ENCODE peak calls at places on chromosomes 6 and 20, in nine cellular contexts. K, P, O, U, M, D, L, V and R are unnamed samples.

GRCh38 chr6:35260642-35261570 is 1.4 kb downstream of the ZNF76 start:
- DNase-seq in K (no peak), P (no peak), O (no peak), U (no peak), M (no peak), D (no peak), L (no peak), V (no peak), R (peak)

GRCh38 chr20:55580475-55580874 is 424.8 kb downstream of the CBLN4 start:
- DNase-seq in K (no peak), P (no peak), O (no peak), U (no peak), M (no peak), D (no peak), L (no peak), V (no peak), R (no peak)

GRCh38 chr6:104940238-104940880 is 16.5 kb upstream of the LIN28B start:
- DNase-seq in K (peak), P (no peak), O (no peak), U (no peak), M (no peak), D (no peak), L (no peak), V (peak), R (no peak)

GRCh38 chr6:86744048-86744447 is 193.3 kb upstream of the HTR1E start:
- DNase-seq in K (no peak), P (no peak), O (no peak), U (no peak), M (no peak), D (no peak), L (no peak), V (no peak), R (no peak)

GRCh38 chr6:127869772-127870404 is 31.0 kb downstream of the THEMIS start:
- DNase-seq in K (no peak), P (no peak), O (peak), U (no peak), M (no peak), D (no peak), L (no peak), V (no peak), R (no peak)

GRCh38 chr6:42864602-42865001 is 14.8 kb upstream of the RPL7L1 start:
- DNase-seq in K (no peak), P (no peak), O (no peak), U (no peak), M (no peak), D (no peak), L (no peak), V (no peak), R (no peak)

GRCh38 chr6:105593805-105594231 is 190.9 kb upstream of the PREP start:
- DNase-seq in K (no peak), P (no peak), O (no peak), U (no peak), M (no peak), D (no peak), L (no peak), V (no peak), R (no peak)

GRCh38 chr6:41599836-41600445 is 38.3 kb upstream of the MDFI start:
- DNase-seq in K (no peak), P (no peak), O (no peak), U (no peak), M (no peak), D (no peak), L (no peak), V (no peak), R (no peak)

GRCh38 chr6:75896526-75896925 is 147.5 kb downstream of the MYO6 start:
- DNase-seq in K (no peak), P (no peak), O (no peak), U (no peak), M (no peak), D (no peak), L (no peak), V (no peak), R (no peak)

GRCh38 chr6:163288066-163288465 is 126.5 kb upstream of the QKI start:
- DNase-seq in K (no peak), P (no peak), O (no peak), U (no peak), M (no peak), D (no peak), L (no peak), V (no peak), R (no peak)

GRCh38 chr20:25053207-25054132 is 4.5 kb downstream of the ACSS1 start:
- DNase-seq in K (no peak), P (no peak), O (peak), U (no peak), M (no peak), D (no peak), L (peak), V (no peak), R (peak)

GRCh38 chr6:10248378-10248843 is 166.5 kb downstream of the TFAP2A start:
- DNase-seq in K (no peak), P (no peak), O (no peak), U (no peak), M (no peak), D (no peak), L (peak), V (no peak), R (no peak)

GRCh38 chr6:132054525-132054924 is 103.4 kb upstream of the CCN2 start:
- DNase-seq in K (no peak), P (no peak), O (no peak), U (no peak), M (no peak), D (no peak), L (no peak), V (no peak), R (no peak)

GRCh38 chr20:846894-847278 is 13.4 kb downstream of the FAM110A start:
- DNase-seq in K (no peak), P (peak), O (peak), U (no peak), M (no peak), D (no peak), L (no peak), V (no peak), R (no peak)

GRCh38 chr20:62025394-62025793 is 40.3 kb downstream of the TAF4 start:
- DNase-seq in K (no peak), P (no peak), O (peak), U (no peak), M (no peak), D (no peak), L (no peak), V (no peak), R (no peak)

GRCh38 chr20:37922016-37922415 is 19.1 kb downstream of the VSTM2L start:
- DNase-seq in K (no peak), P (no peak), O (no peak), U (no peak), M (no peak), D (no peak), L (no peak), V (no peak), R (no peak)

GRCh38 chr6:33410711-33411631 is at the start of gene PHF1:
- DNase-seq in K (peak), P (no peak), O (no peak), U (no peak), M (peak), D (no peak), L (peak), V (no peak), R (no peak)

GRCh38 chr20:1994627-1995026 is 769 bp upstream of the PDYN start:
- DNase-seq in K (no peak), P (no peak), O (peak), U (no peak), M (no peak), D (no peak), L (no peak), V (no peak), R (no peak)

GRCh38 chr6:164870175-164870574 is 439.2 kb downstream of the C6orf118 start:
- DNase-seq in K (no peak), P (no peak), O (no peak), U (no peak), M (no peak), D (peak), L (no peak), V (no peak), R (no peak)

GRCh38 chr20:49843139-49843538 is 30.5 kb downstream of the SLC9A8 start:
- DNase-seq in K (no peak), P (no peak), O (no peak), U (no peak), M (no peak), D (no peak), L (no peak), V (no peak), R (no peak)

GRCh38 chr6:67237276-67237675 is 1397.8 kb upstream of the ADGRB3 start:
- DNase-seq in K (no peak), P (no peak), O (no peak), U (no peak), M (no peak), D (no peak), L (no peak), V (no peak), R (no peak)

GRCh38 chr6:33699739-33700138 is 11.8 kb downstream of the UQCC2 start:
- DNase-seq in K (no peak), P (no peak), O (no peak), U (no peak), M (no peak), D (no peak), L (no peak), V (no peak), R (no peak)

GRCh38 chr6:41894366-41895299 is 542 bp downstream of the USP49 start:
- DNase-seq in K (no peak), P (no peak), O (peak), U (no peak), M (no peak), D (peak), L (no peak), V (no peak), R (no peak)

GRCh38 chr6:157845493-157846259 is 22.6 kb downstream of the SNX9 start:
- DNase-seq in K (no peak), P (no peak), O (no peak), U (no peak), M (no peak), D (peak), L (no peak), V (no peak), R (no peak)

GRCh38 chr6:16007146-16007545 is 121.7 kb upstream of the MYLIP start:
- DNase-seq in K (no peak), P (no peak), O (no peak), U (no peak), M (no peak), D (no peak), L (no peak), V (no peak), R (no peak)

GRCh38 chr6:34391023-34391485 is 1.4 kb downstream of the NUDT3 start:
- DNase-seq in K (no peak), P (no peak), O (peak), U (no peak), M (no peak), D (peak), L (peak), V (peak), R (no peak)

GRCh38 chr6:33166811-33167210 is 25.5 kb downstream of the COL11A2 start:
- DNase-seq in K (no peak), P (no peak), O (no peak), U (no peak), M (no peak), D (no peak), L (no peak), V (no peak), R (no peak)

GRCh38 chr6:101539510-101540245 is 146.2 kb downstream of the GRIK2 start:
- DNase-seq in K (no peak), P (no peak), O (no peak), U (no peak), M (no peak), D (no peak), L (no peak), V (no peak), R (no peak)

GRCh38 chr6:142926494-142927273 is 18.3 kb downstream of the HIVEP2 start:
- DNase-seq in K (peak), P (peak), O (peak), U (peak), M (no peak), D (no peak), L (peak), V (peak), R (peak)

GRCh38 chr6:101458341-101458740 is 64.8 kb downstream of the GRIK2 start:
- DNase-seq in K (no peak), P (no peak), O (no peak), U (no peak), M (no peak), D (no peak), L (no peak), V (no peak), R (no peak)

GRCh38 chr6:107132330-107132954 is 17.1 kb upstream of the BEND3 start:
- DNase-seq in K (no peak), P (no peak), O (peak), U (no peak), M (no peak), D (peak), L (no peak), V (peak), R (no peak)

GRCh38 chr20:13325033-13325432 is 104.0 kb downstream of the ISM1 start:
- DNase-seq in K (peak), P (no peak), O (no peak), U (no peak), M (no peak), D (no peak), L (no peak), V (peak), R (no peak)

GRCh38 chr6:96853083-96853482 is 15.8 kb upstream of the GPR63 start:
- DNase-seq in K (no peak), P (no peak), O (no peak), U (no peak), M (no peak), D (no peak), L (no peak), V (no peak), R (no peak)

GRCh38 chr20:53813728-53814459 is 220.3 kb upstream of the ZNF217 start:
- DNase-seq in K (no peak), P (no peak), O (no peak), U (no peak), M (no peak), D (no peak), L (no peak), V (no peak), R (no peak)